ENCODE peak calls at places on chromosomes 2 and 18, in eight cellular contexts. W is cardiac muscle cell, B is coronary artery, U is choroid plexus epithelial cell, D is mammary epithelial cell, Z is left lung, P is body of pancreas, V is neural progenitor cell. X is an unnamed sample.

GRCh38 chr2:215454519-215454918 is 18.7 kb upstream of the FN1 start:
- DNase-seq in W (peak; percentile 55), B (no peak), U (peak; percentile 77), D (peak; percentile 43), Z (no peak), P (no peak), V (peak; percentile 31), X (no peak)

GRCh38 chr2:229571243-229571642 is 143.1 kb downstream of the DNER start:
- DNase-seq in W (no peak), B (no peak), U (no peak), D (no peak), Z (no peak), P (no peak), V (no peak), X (no peak)

GRCh38 chr18:62445386-62445917 is 77.4 kb upstream of the ZCCHC2 start:
- DNase-seq in W (no peak), B (no peak), U (no peak), D (peak; percentile 84), Z (no peak), P (no peak), V (no peak), X (no peak)

GRCh38 chr2:146598791-146599190 is 1246.0 kb upstream of the ACVR2A start:
- DNase-seq in W (no peak), B (no peak), U (peak; percentile 74), D (no peak), Z (no peak), P (no peak), V (no peak), X (no peak)

GRCh38 chr18:46281185-46282176 is 177.3 kb downstream of the HAUS1 start:
- DNase-seq in W (peak; percentile 83), B (peak; percentile 70), U (peak; percentile 90), D (peak; percentile 65), Z (peak; percentile 83), P (peak; percentile 54), V (peak; percentile 80), X (peak; percentile 69)

GRCh38 chr2:121788685-121789084 is 33.2 kb downstream of the TSN start:
- DNase-seq in W (no peak), B (no peak), U (no peak), D (no peak), Z (no peak), P (no peak), V (no peak), X (no peak)

GRCh38 chr2:96159084-96159830 is 14.0 kb upstream of the DUSP2 start:
- DNase-seq in W (no peak), B (no peak), U (no peak), D (no peak), Z (no peak), P (no peak), V (no peak), X (no peak)

GRCh38 chr2:14516844-14517243 is 115.7 kb upstream of the LRATD1 start:
- DNase-seq in W (no peak), B (no peak), U (peak; percentile 76), D (peak; percentile 89), Z (no peak), P (no peak), V (no peak), X (peak; percentile 49)

GRCh38 chr2:150476213-150476740 is 11.2 kb downstream of the RND3 start:
- DNase-seq in W (no peak), B (no peak), U (peak; percentile 48), D (no peak), Z (no peak), P (no peak), V (no peak), X (no peak)

GRCh38 chr2:99487906-99488305 is 1.9 kb downstream of the REV1 start:
- DNase-seq in W (no peak), B (no peak), U (no peak), D (no peak), Z (no peak), P (no peak), V (no peak), X (no peak)

GRCh38 chr2:197310940-197311485 is 433 bp upstream of the ANKRD44 start:
- DNase-seq in W (no peak), B (no peak), U (no peak), D (no peak), Z (no peak), P (no peak), V (no peak), X (no peak)

GRCh38 chr18:74689251-74689650 is 91.6 kb downstream of the ZNF407 start:
- DNase-seq in W (no peak), B (no peak), U (peak; percentile 28), D (no peak), Z (no peak), P (no peak), V (no peak), X (peak; percentile 16)

GRCh38 chr2:182592691-182593393 is 123.2 kb upstream of the DNAJC10 start:
- DNase-seq in W (no peak), B (no peak), U (no peak), D (no peak), Z (no peak), P (no peak), V (no peak), X (no peak)
- TF ChIP-seq CTCF in W (no peak), B (no peak), U (no peak), D (peak; percentile 24), Z (no peak), P (no peak), V (peak; percentile 19), X (no peak)

GRCh38 chr2:40457846-40458245 is 6.0 kb upstream of the SLC8A1 start:
- DNase-seq in W (no peak), B (no peak), U (no peak), D (peak; percentile 43), Z (no peak), P (no peak), V (no peak), X (no peak)
- H3K4me3 ChIP-seq in W (no peak overlapping the region), B (peak overlapping the region; percentile 38), U (no peak overlapping the region), D (no peak overlapping the region), Z (no peak overlapping the region), P (no peak overlapping the region), V (no peak overlapping the region), X (no peak overlapping the region)

GRCh38 chr2:6358542-6358941 is 507.2 kb downstream of the CMPK2 start:
- DNase-seq in W (no peak), B (no peak), U (no peak), D (no peak), Z (no peak), P (no peak), V (no peak), X (no peak)

GRCh38 chr2:6358985-6359384 is 506.7 kb downstream of the CMPK2 start:
- DNase-seq in W (no peak), B (no peak), U (no peak), D (no peak), Z (no peak), P (no peak), V (no peak), X (no peak)

GRCh38 chr2:6368271-6368670 is 497.4 kb downstream of the CMPK2 start:
- DNase-seq in W (no peak), B (no peak), U (peak; percentile 65), D (no peak), Z (no peak), P (no peak), V (no peak), X (no peak)

GRCh38 chr2:6359964-6360363 is 505.7 kb downstream of the CMPK2 start:
- DNase-seq in W (no peak), B (no peak), U (no peak), D (no peak), Z (no peak), P (no peak), V (no peak), X (no peak)

GRCh38 chr2:6362671-6363450 is 502.8 kb downstream of the CMPK2 start:
- DNase-seq in W (no peak), B (no peak), U (no peak), D (no peak), Z (no peak), P (no peak), V (no peak), X (no peak)
- TF ChIP-seq CTCF in W (no peak), B (no peak), U (no peak), D (no peak), Z (no peak), P (no peak), V (no peak), X (no peak)

DNA sequence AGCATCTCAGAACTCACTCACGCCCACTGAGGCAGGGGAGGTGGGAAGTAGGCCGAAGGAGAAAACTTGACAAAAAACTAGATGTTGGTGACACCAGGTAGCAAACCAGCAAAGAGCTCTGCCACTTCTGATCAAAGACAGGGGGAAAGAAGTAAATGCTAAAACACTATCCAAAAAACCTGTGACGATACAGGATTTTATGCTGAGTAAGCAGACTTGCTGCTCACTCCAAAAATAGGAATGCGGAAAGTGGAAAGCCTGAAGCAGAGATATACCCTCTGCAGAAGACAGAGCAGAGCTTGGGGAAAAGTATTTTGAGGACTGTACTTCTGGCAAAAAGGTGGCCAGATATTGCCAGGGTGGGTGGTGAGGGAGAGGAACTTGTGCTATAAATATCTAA is 73.3 kb upstream of the YPEL5 start:
- DNase-seq in W (peak; percentile 2), B (no peak), U (no peak), D (no peak), Z (no peak), P (no peak), V (no peak), X (no peak)
- H3K4me3 ChIP-seq in W (no peak overlapping the region), B (no peak overlapping the region), U (no peak overlapping the region), D (no peak overlapping the region), Z (no peak overlapping the region), P (no peak overlapping the region), V (no peak overlapping the region), X (no peak overlapping the region)

DNA sequence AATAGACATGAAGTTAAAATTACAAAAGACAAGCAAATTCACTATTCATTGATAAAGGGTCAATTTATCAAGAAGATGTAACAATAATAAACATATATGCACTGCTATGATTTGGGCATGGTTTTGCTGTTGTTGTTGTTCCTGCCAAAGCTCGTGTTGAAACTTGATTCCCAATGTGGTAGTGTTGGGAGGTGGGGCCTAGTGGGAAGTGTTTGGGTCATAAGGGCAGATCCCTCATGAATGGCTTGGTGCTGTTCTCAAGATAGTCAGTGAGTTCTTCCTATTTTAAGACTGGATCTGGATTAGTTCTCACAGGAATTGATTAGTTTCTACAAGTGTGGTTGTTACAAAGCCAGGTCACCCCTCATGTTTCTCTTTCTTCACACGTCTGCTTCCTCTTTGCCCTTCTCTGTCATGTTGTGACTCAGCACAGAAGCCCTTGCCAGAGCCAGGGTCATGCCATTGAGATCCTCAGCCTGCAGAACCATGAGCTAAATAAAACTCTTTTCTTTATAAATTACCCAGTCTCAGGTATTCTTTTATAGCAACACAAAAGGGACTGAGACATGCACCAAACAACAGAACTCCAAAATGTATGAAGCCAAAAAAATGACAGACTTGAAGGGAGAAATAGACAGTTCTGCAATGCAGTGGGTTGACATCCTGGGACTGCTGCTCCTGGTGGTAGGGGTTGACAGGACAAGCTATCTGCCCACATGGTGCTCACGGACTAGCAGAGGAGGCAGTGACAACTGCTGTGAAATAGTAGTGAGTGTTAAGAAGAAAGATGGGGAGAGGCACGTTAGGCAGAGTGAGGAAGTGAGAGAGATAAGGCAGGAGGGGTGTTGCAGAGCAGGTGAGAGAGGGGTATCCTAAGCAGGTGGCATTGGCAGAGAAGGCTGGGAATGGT is 18.6 kb upstream of the SKA1 start:
- DNase-seq in W (peak; percentile 52), B (no peak), U (peak; percentile 22), D (peak; percentile 55), Z (no peak), P (no peak), V (no peak), X (no peak)
- TF ChIP-seq CTCF in W (peak; percentile 13), B (no peak), U (peak; percentile 40), D (no peak), Z (no peak), P (no peak), V (no peak), X (peak; percentile 11)